ENCODE peak calls at places on chromosomes 2 and 18, in four cellular contexts. One of them, this sample, is unnamed.

GRCh38 chr2:26562811-26563645 is 78.1 kb downstream of the CIB4 start:
- DNase-seq in progenitor cell of endocrine pancreas: no peak
- DNase-seq in CD4-positive, alpha-beta T cell: no peak
- DNase-seq in AG04449: no peak
- DNase-seq in this sample: peak; percentile 85

GRCh38 chr2:204207851-204208250 is 271.3 kb downstream of the ICOS start:
- DNase-seq in progenitor cell of endocrine pancreas: no peak
- DNase-seq in CD4-positive, alpha-beta T cell: no peak
- DNase-seq in AG04449: no peak
- DNase-seq in this sample: no peak

GRCh38 chr2:217808326-217808725 is 194.5 kb downstream of the TNS1 start:
- DNase-seq in progenitor cell of endocrine pancreas: no peak
- DNase-seq in CD4-positive, alpha-beta T cell: no peak
- DNase-seq in AG04449: no peak
- DNase-seq in this sample: no peak

GRCh38 chr2:31319391-31320175 is 85.6 kb downstream of the EHD3 start:
- DNase-seq in progenitor cell of endocrine pancreas: no peak
- DNase-seq in CD4-positive, alpha-beta T cell: no peak
- DNase-seq in AG04449: no peak
- DNase-seq in this sample: no peak

GRCh38 chr2:31398881-31399280 is 15.7 kb downstream of the XDH start:
- DNase-seq in progenitor cell of endocrine pancreas: no peak
- DNase-seq in CD4-positive, alpha-beta T cell: no peak
- DNase-seq in AG04449: no peak
- DNase-seq in this sample: no peak

GRCh38 chr2:105187531-105187930 is 54.0 kb upstream of the GPR45 start:
- DNase-seq in progenitor cell of endocrine pancreas: no peak
- DNase-seq in CD4-positive, alpha-beta T cell: no peak
- DNase-seq in AG04449: no peak
- DNase-seq in this sample: no peak

GRCh38 chr2:148819019-148819418 is 56.0 kb upstream of the KIF5C start:
- DNase-seq in progenitor cell of endocrine pancreas: no peak
- DNase-seq in CD4-positive, alpha-beta T cell: no peak
- DNase-seq in AG04449: no peak
- DNase-seq in this sample: no peak

GRCh38 chr2:25558262-25558661 is 115.1 kb downstream of the DTNB start:
- DNase-seq in progenitor cell of endocrine pancreas: no peak
- DNase-seq in CD4-positive, alpha-beta T cell: no peak
- DNase-seq in AG04449: no peak
- DNase-seq in this sample: peak; percentile 54

GRCh38 chr18:934518-935123 is 29.9 kb downstream of the ADCYAP1 start:
- DNase-seq in progenitor cell of endocrine pancreas: no peak
- DNase-seq in CD4-positive, alpha-beta T cell: no peak
- DNase-seq in AG04449: no peak
- DNase-seq in this sample: no peak

GRCh38 chr2:55490554-55490953 is 29.0 kb upstream of the CFAP36 start:
- DNase-seq in progenitor cell of endocrine pancreas: no peak
- DNase-seq in CD4-positive, alpha-beta T cell: no peak
- DNase-seq in AG04449: no peak
- DNase-seq in this sample: peak; percentile 20

GRCh38 chr2:127594116-127594591 is 51.8 kb upstream of the GPR17 start:
- DNase-seq in progenitor cell of endocrine pancreas: no peak
- DNase-seq in CD4-positive, alpha-beta T cell: no peak
- DNase-seq in AG04449: no peak
- DNase-seq in this sample: no peak

GRCh38 chr18:5890606-5891360 is 4.5 kb downstream of the TMEM200C start:
- DNase-seq in progenitor cell of endocrine pancreas: peak; percentile 68
- DNase-seq in CD4-positive, alpha-beta T cell: no peak
- DNase-seq in AG04449: no peak
- DNase-seq in this sample: no peak

GRCh38 chr2:80335411-80335810 is 30.9 kb upstream of the LRRTM1 start:
- DNase-seq in progenitor cell of endocrine pancreas: no peak
- DNase-seq in CD4-positive, alpha-beta T cell: no peak
- DNase-seq in AG04449: no peak
- DNase-seq in this sample: no peak

GRCh38 chr18:10928971-10929373 is 220.4 kb downstream of the PIEZO2 start:
- DNase-seq in progenitor cell of endocrine pancreas: no peak
- DNase-seq in CD4-positive, alpha-beta T cell: no peak
- DNase-seq in AG04449: no peak
- DNase-seq in this sample: no peak

GRCh38 chr2:179768765-179769164 is 92.6 kb downstream of the ZNF385B start:
- DNase-seq in progenitor cell of endocrine pancreas: no peak
- DNase-seq in CD4-positive, alpha-beta T cell: no peak
- DNase-seq in AG04449: no peak
- DNase-seq in this sample: no peak

GRCh38 chr18:57331718-57332117 is 20.6 kb upstream of the ST8SIA3 start:
- DNase-seq in progenitor cell of endocrine pancreas: no peak
- DNase-seq in CD4-positive, alpha-beta T cell: no peak
- DNase-seq in AG04449: no peak
- DNase-seq in this sample: peak; percentile 61

GRCh38 chr2:145752091-145752806 is 1232.3 kb upstream of the ZEB2 start:
- DNase-seq in progenitor cell of endocrine pancreas: no peak
- DNase-seq in CD4-positive, alpha-beta T cell: no peak
- DNase-seq in AG04449: peak; percentile 34
- DNase-seq in this sample: peak; percentile 65

GRCh38 chr2:5042666-5043440 is 649.3 kb upstream of the SOX11 start:
- DNase-seq in progenitor cell of endocrine pancreas: no peak
- DNase-seq in CD4-positive, alpha-beta T cell: no peak
- DNase-seq in AG04449: no peak
- DNase-seq in this sample: peak; percentile 0

GRCh38 chr2:170271340-170271739 is 93.4 kb downstream of the MYO3B start:
- DNase-seq in progenitor cell of endocrine pancreas: no peak
- DNase-seq in CD4-positive, alpha-beta T cell: no peak
- DNase-seq in AG04449: no peak
- DNase-seq in this sample: no peak

GRCh38 chr2:132560562-132560961 is 109.4 kb downstream of the LYPD1 start:
- DNase-seq in progenitor cell of endocrine pancreas: no peak
- DNase-seq in CD4-positive, alpha-beta T cell: no peak
- DNase-seq in AG04449: no peak
- DNase-seq in this sample: peak; percentile 14

GRCh38 chr2:53594586-53594918 is 173.1 kb upstream of the CHAC2 start:
- DNase-seq in progenitor cell of endocrine pancreas: no peak
- DNase-seq in CD4-positive, alpha-beta T cell: no peak
- DNase-seq in AG04449: peak; percentile 4
- DNase-seq in this sample: no peak

GRCh38 chr2:182248362-182248761 is 178.5 kb downstream of the PDE1A start:
- DNase-seq in progenitor cell of endocrine pancreas: no peak
- DNase-seq in CD4-positive, alpha-beta T cell: no peak
- DNase-seq in AG04449: no peak
- DNase-seq in this sample: no peak

GRCh38 chr2:43518182-43518581 is 77.7 kb downstream of the THADA start:
- DNase-seq in progenitor cell of endocrine pancreas: no peak
- DNase-seq in CD4-positive, alpha-beta T cell: no peak
- DNase-seq in AG04449: no peak
- DNase-seq in this sample: peak; percentile 50

GRCh38 chr2:20677301-20678176 is 10.6 kb downstream of the GDF7 start:
- DNase-seq in progenitor cell of endocrine pancreas: no peak
- DNase-seq in CD4-positive, alpha-beta T cell: no peak
- DNase-seq in AG04449: no peak
- DNase-seq in this sample: no peak
- TF ChIP-seq CTCF in progenitor cell of endocrine pancreas: peak; percentile 43
- TF ChIP-seq CTCF in CD4-positive, alpha-beta T cell: no peak
- TF ChIP-seq CTCF in AG04449: no peak
- TF ChIP-seq CTCF in this sample: no peak

DNA sequence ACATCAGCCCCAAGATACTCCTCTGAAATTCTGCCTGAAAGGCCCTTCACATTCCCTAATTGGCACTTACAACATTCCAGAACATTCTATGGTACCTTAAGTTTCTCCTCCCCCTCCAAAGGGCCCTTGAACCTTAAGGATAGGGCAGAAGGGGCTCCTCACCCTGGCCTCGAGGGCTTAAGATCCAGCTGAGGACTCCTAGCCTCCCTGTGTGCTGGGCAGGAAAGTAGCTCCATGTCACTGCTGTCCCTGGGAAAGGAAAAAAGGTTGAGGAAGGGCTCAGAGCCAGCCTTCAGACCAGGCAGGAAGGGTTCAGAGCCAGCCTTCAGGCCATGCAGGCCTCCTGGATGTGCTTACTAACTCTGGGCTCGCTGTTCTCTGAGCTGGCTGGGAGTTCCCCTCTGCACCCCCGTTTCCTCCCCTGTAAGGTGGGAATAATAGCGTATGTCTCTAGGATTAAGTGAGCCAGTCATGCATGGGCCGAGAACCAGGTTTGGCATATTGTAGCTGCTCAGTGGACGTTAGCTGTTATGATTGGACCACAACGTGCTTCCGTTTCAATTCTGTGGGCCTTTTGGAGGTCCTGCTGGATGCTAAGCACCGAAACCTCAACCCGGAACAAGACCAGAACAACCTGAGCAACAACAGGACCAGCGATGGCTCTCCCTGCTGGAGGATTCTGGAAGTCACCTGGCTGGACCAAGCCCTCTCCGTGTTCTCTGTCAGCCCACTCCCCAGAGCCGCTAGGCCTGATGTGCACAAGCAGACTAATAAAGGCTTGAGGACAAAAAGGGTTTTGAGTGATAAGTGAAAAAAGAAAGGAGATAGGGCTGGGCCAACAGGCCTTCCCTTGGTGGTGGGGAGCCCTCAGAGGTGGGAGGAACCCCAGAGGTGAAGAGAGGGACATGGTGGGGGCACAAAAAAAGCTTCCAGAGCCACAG is 1.0 kb upstream of the B3GNT7 start:
- DNase-seq in progenitor cell of endocrine pancreas: no peak
- DNase-seq in CD4-positive, alpha-beta T cell: no peak
- DNase-seq in AG04449: no peak
- DNase-seq in this sample: no peak
- TF ChIP-seq CTCF in progenitor cell of endocrine pancreas: peak; percentile 49
- TF ChIP-seq CTCF in CD4-positive, alpha-beta T cell: no peak
- TF ChIP-seq CTCF in AG04449: no peak
- TF ChIP-seq CTCF in this sample: no peak

GRCh38 chr2:171957061-171957460 is 34.8 kb downstream of the HAT1 start:
- DNase-seq in progenitor cell of endocrine pancreas: no peak
- DNase-seq in CD4-positive, alpha-beta T cell: no peak
- DNase-seq in AG04449: no peak
- DNase-seq in this sample: peak; percentile 14
- TF ChIP-seq CTCF in progenitor cell of endocrine pancreas: no peak
- TF ChIP-seq CTCF in CD4-positive, alpha-beta T cell: no peak
- TF ChIP-seq CTCF in AG04449: no peak
- TF ChIP-seq CTCF in this sample: no peak

DNA sequence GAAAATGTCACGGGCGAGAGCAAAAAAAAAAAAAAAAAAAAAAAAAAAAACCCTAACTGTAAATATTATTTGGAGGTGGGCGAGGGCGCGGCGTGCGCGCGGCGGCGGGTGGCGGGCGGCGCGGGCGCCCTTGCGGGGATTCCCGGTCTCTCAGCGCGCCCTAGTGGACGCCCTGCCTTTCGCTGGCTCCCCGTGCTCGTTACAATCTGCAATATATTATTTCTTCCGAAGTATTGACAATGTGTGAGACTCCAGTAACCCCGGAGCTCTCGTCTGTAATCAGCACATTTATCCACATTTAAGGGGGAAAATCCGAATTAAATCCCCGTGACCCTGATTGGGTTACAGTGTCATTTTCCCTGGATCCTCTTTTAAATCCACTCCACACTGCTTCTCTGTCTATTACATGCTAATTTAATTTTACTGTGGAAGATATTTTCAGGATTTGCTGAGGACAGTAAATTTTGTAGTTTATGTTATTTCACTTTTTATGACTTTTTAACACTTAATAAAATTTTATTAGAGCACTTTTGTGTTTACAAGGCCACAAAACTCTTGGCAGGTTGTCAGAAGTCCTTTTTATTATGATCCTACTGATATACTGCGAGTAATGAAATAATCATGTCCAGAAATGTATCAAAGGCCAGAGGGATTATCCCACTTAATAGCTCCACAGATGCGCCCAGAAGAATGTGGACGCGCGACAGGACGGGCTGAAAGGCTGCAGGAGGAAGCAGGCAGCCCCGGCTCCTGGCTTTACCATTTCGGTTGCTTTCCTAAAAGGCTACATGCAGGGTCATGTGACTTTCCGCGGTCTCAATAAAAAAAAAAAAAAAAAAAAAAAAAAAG is 369.1 kb downstream of the MTX2 start:
- DNase-seq in progenitor cell of endocrine pancreas: peak; percentile 46
- DNase-seq in CD4-positive, alpha-beta T cell: peak; percentile 28
- DNase-seq in AG04449: no peak
- DNase-seq in this sample: peak; percentile 43
- TF ChIP-seq CTCF in progenitor cell of endocrine pancreas: peak; percentile 85
- TF ChIP-seq CTCF in CD4-positive, alpha-beta T cell: peak; percentile 41
- TF ChIP-seq CTCF in AG04449: peak; percentile 67
- TF ChIP-seq CTCF in this sample: peak; percentile 54

DNA sequence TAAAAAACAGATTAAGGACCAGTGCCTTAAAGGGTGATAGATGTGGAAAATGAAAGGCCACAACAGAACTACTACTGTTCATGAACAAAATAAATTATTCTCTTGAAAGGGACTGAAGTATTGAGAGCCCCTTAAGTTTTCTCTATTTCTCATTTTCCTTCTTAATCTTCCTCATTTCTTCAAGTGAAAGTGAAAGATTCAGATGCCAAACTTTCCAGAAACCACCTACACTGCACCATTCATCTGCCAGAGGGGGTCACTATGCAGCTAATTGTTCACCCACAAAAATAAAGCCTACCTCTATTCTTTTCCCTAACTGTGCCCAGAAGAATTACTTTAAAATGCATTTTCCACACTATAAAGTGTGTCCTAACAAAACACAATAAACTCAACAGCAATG is 140.1 kb downstream of the NR4A2 start:
- DNase-seq in progenitor cell of endocrine pancreas: no peak
- DNase-seq in CD4-positive, alpha-beta T cell: no peak
- DNase-seq in AG04449: no peak
- DNase-seq in this sample: no peak
- TF ChIP-seq CTCF in progenitor cell of endocrine pancreas: no peak
- TF ChIP-seq CTCF in CD4-positive, alpha-beta T cell: no peak
- TF ChIP-seq CTCF in AG04449: no peak
- TF ChIP-seq CTCF in this sample: peak; percentile 39

DNA sequence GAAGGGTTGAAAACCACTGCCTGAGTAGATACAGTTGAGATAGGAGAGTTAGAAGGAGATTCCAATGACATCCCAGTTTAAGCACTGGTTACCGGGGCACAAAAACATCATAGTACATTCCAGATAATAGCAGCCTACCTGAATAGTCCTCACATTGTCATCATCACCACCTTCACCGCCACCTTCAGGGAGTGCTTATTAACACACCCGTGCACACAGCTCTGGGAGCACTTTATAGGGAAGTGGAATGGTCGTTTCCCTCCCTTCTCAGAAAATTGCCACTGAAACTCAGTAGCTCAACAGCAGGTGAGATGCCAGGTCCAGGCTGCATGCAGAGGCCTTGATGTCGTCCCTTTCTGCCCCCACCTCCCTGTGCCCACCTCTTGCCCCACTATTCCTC is 8.2 kb downstream of the SERPINB7 start:
- DNase-seq in progenitor cell of endocrine pancreas: no peak
- DNase-seq in CD4-positive, alpha-beta T cell: no peak
- DNase-seq in AG04449: no peak
- DNase-seq in this sample: peak; percentile 53
- TF ChIP-seq CTCF in progenitor cell of endocrine pancreas: no peak
- TF ChIP-seq CTCF in CD4-positive, alpha-beta T cell: no peak
- TF ChIP-seq CTCF in AG04449: no peak
- TF ChIP-seq CTCF in this sample: peak; percentile 65

GRCh38 chr2:194105358-194105757 is 1551.7 kb upstream of the SLC39A10 start:
- DNase-seq in progenitor cell of endocrine pancreas: no peak
- DNase-seq in CD4-positive, alpha-beta T cell: no peak
- DNase-seq in AG04449: no peak
- DNase-seq in this sample: no peak
- TF ChIP-seq CTCF in progenitor cell of endocrine pancreas: no peak
- TF ChIP-seq CTCF in CD4-positive, alpha-beta T cell: no peak
- TF ChIP-seq CTCF in AG04449: no peak
- TF ChIP-seq CTCF in this sample: no peak

GRCh38 chr2:9768388-9768787 is 74.9 kb upstream of the TAF1B start:
- DNase-seq in progenitor cell of endocrine pancreas: peak; percentile 36
- DNase-seq in CD4-positive, alpha-beta T cell: no peak
- DNase-seq in AG04449: no peak
- DNase-seq in this sample: no peak
- TF ChIP-seq CTCF in progenitor cell of endocrine pancreas: peak; percentile 65
- TF ChIP-seq CTCF in CD4-positive, alpha-beta T cell: no peak
- TF ChIP-seq CTCF in AG04449: peak; percentile 57
- TF ChIP-seq CTCF in this sample: peak; percentile 30

GRCh38 chr18:36372902-36373301 is 75.4 kb downstream of the FHOD3 start:
- DNase-seq in progenitor cell of endocrine pancreas: no peak
- DNase-seq in CD4-positive, alpha-beta T cell: no peak
- DNase-seq in AG04449: peak; percentile 23
- DNase-seq in this sample: peak; percentile 85
- TF ChIP-seq CTCF in progenitor cell of endocrine pancreas: no peak
- TF ChIP-seq CTCF in CD4-positive, alpha-beta T cell: no peak
- TF ChIP-seq CTCF in AG04449: no peak
- TF ChIP-seq CTCF in this sample: peak; percentile 55